ENCODE peak calls at places on chromosomes 7 and 10, in six cellular contexts. One of them, this sample, is unnamed.

GRCh38 chr10:43218951-43219837 is 47.7 kb downstream of the RASGEF1A start:
- DNase-seq in lung: no peak
- DNase-seq in GM12865: no peak
- DNase-seq in GM20000: no peak
- DNase-seq in ovary: no peak
- DNase-seq in colonic mucosa: no peak
- DNase-seq in this sample: no peak

GRCh38 chr7:146096994-146097393 is 19.6 kb upstream of the CNTNAP2 start:
- DNase-seq in ovary: no peak
- DNase-seq in GM20000: no peak
- DNase-seq in lung: no peak
- DNase-seq in colonic mucosa: no peak
- DNase-seq in GM12865: no peak
- DNase-seq in this sample: no peak

GRCh38 chr10:74900297-74900696 is 73.9 kb downstream of the KAT6B start:
- DNase-seq in GM12865: peak
- DNase-seq in GM20000: peak
- DNase-seq in colonic mucosa: no peak
- DNase-seq in lung: no peak
- DNase-seq in ovary: no peak
- DNase-seq in this sample: peak

GRCh38 chr7:131330299-131330698 is 2.6 kb downstream of the MKLN1 start:
- DNase-seq in GM20000: no peak
- DNase-seq in lung: no peak
- DNase-seq in colonic mucosa: no peak
- DNase-seq in GM12865: no peak
- DNase-seq in ovary: no peak
- DNase-seq in this sample: no peak

GRCh38 chr10:87925570-87925969 is 62.1 kb downstream of the PTEN start:
- DNase-seq in colonic mucosa: no peak
- DNase-seq in lung: no peak
- DNase-seq in GM20000: no peak
- DNase-seq in ovary: no peak
- DNase-seq in GM12865: no peak
- DNase-seq in this sample: no peak

GRCh38 chr10:24303522-24304310 is 94.8 kb downstream of the KIAA1217 start:
- DNase-seq in GM12865: no peak
- DNase-seq in lung: no peak
- DNase-seq in GM20000: no peak
- DNase-seq in ovary: peak
- DNase-seq in colonic mucosa: no peak
- DNase-seq in this sample: no peak

GRCh38 chr7:14377646-14378266 is 388.3 kb upstream of the ETV1 start:
- DNase-seq in lung: no peak
- DNase-seq in colonic mucosa: no peak
- DNase-seq in GM20000: no peak
- DNase-seq in ovary: no peak
- DNase-seq in GM12865: no peak
- DNase-seq in this sample: no peak

GRCh38 chr7:68977709-68978108 is 620.6 kb upstream of the AUTS2 start:
- DNase-seq in colonic mucosa: no peak
- DNase-seq in lung: no peak
- DNase-seq in ovary: no peak
- DNase-seq in GM20000: no peak
- DNase-seq in GM12865: no peak
- DNase-seq in this sample: no peak

GRCh38 chr7:47085491-47086275 is 496.2 kb downstream of the TNS3 start:
- DNase-seq in ovary: no peak
- DNase-seq in lung: no peak
- DNase-seq in GM20000: no peak
- DNase-seq in GM12865: no peak
- DNase-seq in colonic mucosa: no peak
- DNase-seq in this sample: no peak

GRCh38 chr7:45584261-45585210 is 10.4 kb downstream of the ADCY1 start:
- DNase-seq in ovary: no peak
- DNase-seq in lung: no peak
- DNase-seq in colonic mucosa: no peak
- DNase-seq in GM12865: no peak
- DNase-seq in GM20000: no peak
- DNase-seq in this sample: no peak
- TF ChIP-seq CTCF in ovary: no peak
- TF ChIP-seq CTCF in lung: no peak
- TF ChIP-seq CTCF in colonic mucosa: no peak
- TF ChIP-seq CTCF in GM12865: no peak
- TF ChIP-seq CTCF in GM20000: no peak
- TF ChIP-seq CTCF in this sample: no peak

DNA sequence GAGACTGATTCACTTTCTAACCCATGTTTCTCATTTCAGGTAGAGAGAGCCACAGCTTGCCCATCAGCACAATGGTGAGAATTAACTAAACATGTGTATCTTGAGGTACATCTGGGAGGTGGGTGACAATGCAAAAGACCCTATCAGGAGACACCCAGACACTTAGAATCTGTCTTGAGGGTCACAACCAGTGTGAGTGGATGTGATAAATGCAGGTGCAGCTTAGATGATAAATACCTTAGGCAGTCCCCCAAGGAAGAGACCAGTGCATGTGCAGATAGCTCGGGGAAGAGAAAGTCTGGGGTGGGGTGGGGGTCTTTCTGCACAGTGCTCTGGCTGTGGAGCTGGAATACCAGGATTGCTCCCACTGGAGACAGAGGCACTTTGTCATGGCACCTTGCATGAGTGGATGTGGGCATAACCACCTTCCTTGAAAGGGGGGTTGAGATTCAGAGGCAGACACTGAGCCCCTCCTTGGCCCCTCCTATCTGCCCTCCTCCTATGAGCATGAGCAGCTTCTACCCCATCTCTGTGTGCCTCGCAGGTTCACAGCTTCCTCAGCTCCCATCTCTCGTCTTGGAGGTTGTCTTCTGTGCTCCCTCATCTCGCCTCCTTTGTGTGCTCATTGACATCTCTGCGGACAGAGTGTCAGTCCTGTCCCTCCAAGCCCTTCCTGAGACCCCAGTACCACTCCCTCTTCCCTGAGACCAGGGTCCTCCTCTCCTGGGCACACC is 349.8 kb downstream of the TCERG1L start:
- DNase-seq in colonic mucosa: no peak
- DNase-seq in GM12865: no peak
- DNase-seq in lung: no peak
- DNase-seq in GM20000: no peak
- DNase-seq in ovary: no peak
- DNase-seq in this sample: no peak
- TF ChIP-seq CTCF in colonic mucosa: no peak
- TF ChIP-seq CTCF in GM12865: no peak
- TF ChIP-seq CTCF in lung: no peak
- TF ChIP-seq CTCF in GM20000: no peak
- TF ChIP-seq CTCF in ovary: no peak
- TF ChIP-seq CTCF in this sample: no peak

GRCh38 chr7:44486693-44487092 is 3.8 kb downstream of the NUDCD3 start:
- DNase-seq in GM12865: no peak
- DNase-seq in colonic mucosa: peak
- DNase-seq in GM20000: no peak
- DNase-seq in ovary: no peak
- DNase-seq in lung: peak
- DNase-seq in this sample: no peak

GRCh38 chr7:44489955-44490350 is 505 bp downstream of the NUDCD3 start:
- DNase-seq in colonic mucosa: peak
- DNase-seq in GM20000: no peak
- DNase-seq in ovary: no peak
- DNase-seq in lung: no peak
- DNase-seq in GM12865: peak
- DNase-seq in this sample: no peak

GRCh38 chr7:44488955-44489354 is 1.5 kb downstream of the NUDCD3 start:
- DNase-seq in lung: no peak
- DNase-seq in colonic mucosa: no peak
- DNase-seq in ovary: no peak
- DNase-seq in GM20000: no peak
- DNase-seq in GM12865: no peak
- DNase-seq in this sample: no peak

GRCh38 chr7:44491229-44491628 is 771 bp upstream of the NUDCD3 start:
- DNase-seq in colonic mucosa: no peak
- DNase-seq in GM12865: no peak
- DNase-seq in lung: no peak
- DNase-seq in GM20000: no peak
- DNase-seq in ovary: no peak
- DNase-seq in this sample: no peak

GRCh38 chr7:44490351-44491200 is at the start of gene NUDCD3:
- DNase-seq in ovary: peak
- DNase-seq in GM20000: peak
- DNase-seq in colonic mucosa: peak
- DNase-seq in lung: peak
- DNase-seq in GM12865: peak
- DNase-seq in this sample: peak
- TF ChIP-seq CTCF in ovary: no peak
- TF ChIP-seq CTCF in GM20000: no peak
- TF ChIP-seq CTCF in colonic mucosa: no peak
- TF ChIP-seq CTCF in lung: no peak
- TF ChIP-seq CTCF in GM12865: no peak
- TF ChIP-seq CTCF in this sample: no peak

GRCh38 chr7:113109718-113110117 is 8.6 kb downstream of the SMIM30 start:
- DNase-seq in colonic mucosa: no peak
- DNase-seq in GM12865: no peak
- DNase-seq in lung: no peak
- DNase-seq in ovary: no peak
- DNase-seq in GM20000: no peak
- DNase-seq in this sample: no peak

GRCh38 chr7:113119429-113119828 is 1.1 kb upstream of the SMIM30 start:
- DNase-seq in lung: no peak
- DNase-seq in GM20000: no peak
- DNase-seq in colonic mucosa: no peak
- DNase-seq in GM12865: no peak
- DNase-seq in ovary: no peak
- DNase-seq in this sample: no peak

GRCh38 chr7:113118074-113118959 is at the start of gene SMIM30:
- DNase-seq in GM12865: peak
- DNase-seq in lung: peak
- DNase-seq in colonic mucosa: peak
- DNase-seq in ovary: peak
- DNase-seq in GM20000: peak
- DNase-seq in this sample: peak

DNA sequence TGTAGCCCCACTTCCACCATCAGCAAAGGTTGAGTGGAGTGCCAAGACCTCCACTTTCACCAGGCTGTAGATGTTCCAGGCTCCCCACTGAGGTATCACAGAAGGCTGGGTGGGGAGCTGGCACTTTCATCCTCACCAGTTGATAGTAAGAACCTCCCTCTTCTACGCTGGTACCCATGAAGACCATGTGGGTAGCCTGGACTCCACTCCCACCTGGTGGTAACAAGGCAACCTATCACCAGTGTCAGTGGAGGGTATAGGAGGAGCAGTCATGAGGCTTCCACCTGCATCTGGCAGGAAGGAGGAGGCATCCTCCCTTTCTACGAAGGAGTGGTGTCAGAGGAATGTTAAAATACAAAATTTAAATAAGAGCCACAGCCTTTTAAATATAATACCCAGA is 4.4 kb downstream of the SMIM30 start:
- DNase-seq in GM12865: peak
- DNase-seq in lung: no peak
- DNase-seq in colonic mucosa: no peak
- DNase-seq in ovary: no peak
- DNase-seq in GM20000: no peak
- DNase-seq in this sample: no peak
- TF ChIP-seq CTCF in GM12865: no peak
- TF ChIP-seq CTCF in lung: no peak
- TF ChIP-seq CTCF in colonic mucosa: no peak
- TF ChIP-seq CTCF in ovary: no peak
- TF ChIP-seq CTCF in GM20000: no peak
- TF ChIP-seq CTCF in this sample: no peak

DNA sequence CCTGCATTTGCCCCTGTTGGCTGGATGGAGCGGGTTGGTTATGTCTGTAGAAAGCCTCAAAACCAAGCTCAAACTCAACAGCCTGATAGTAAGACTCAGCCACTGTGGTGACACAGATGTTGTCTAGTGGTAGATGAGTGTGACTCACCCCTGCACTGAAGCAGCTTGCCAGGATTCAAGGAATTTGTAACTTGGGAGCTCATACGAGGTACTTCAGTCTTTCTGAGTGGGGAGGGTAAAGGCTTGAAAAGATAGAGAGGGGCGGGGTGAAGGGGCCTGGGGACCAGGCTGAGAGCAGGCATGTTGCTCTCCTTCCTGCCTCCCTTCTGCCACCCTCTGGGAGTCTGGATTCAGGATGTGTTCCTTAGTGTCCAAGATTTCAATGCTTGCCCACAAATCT is 22.9 kb upstream of the AQP1 start:
- DNase-seq in GM12865: no peak
- DNase-seq in GM20000: no peak
- DNase-seq in colonic mucosa: no peak
- DNase-seq in ovary: no peak
- DNase-seq in lung: peak
- DNase-seq in this sample: no peak
- TF ChIP-seq CTCF in GM12865: no peak
- TF ChIP-seq CTCF in GM20000: no peak
- TF ChIP-seq CTCF in colonic mucosa: no peak
- TF ChIP-seq CTCF in ovary: no peak
- TF ChIP-seq CTCF in lung: no peak
- TF ChIP-seq CTCF in this sample: no peak

This sample was measured in GM13976.